ENCODE peak calls at places on chromosomes 7 and 10, in eight cellular contexts. V, Q, R, U, H, Y, S and I are unnamed samples.

GRCh38 chr10:48661441-48661840 is 23.2 kb upstream of the WDFY4 start:
- DNase-seq in Q (no peak), H (no peak), Y (no peak), R (no peak), S (no peak), U (no peak), V (no peak), I (no peak)

GRCh38 chr10:96536129-96536528 is 22.4 kb upstream of the TLL2 start:
- DNase-seq in R (no peak), H (no peak), V (no peak), Y (no peak), Q (no peak), S (no peak), U (no peak), I (no peak)

GRCh38 chr10:86979977-86980448 is 11.7 kb downstream of the ADIRF start:
- DNase-seq in U (no peak), Y (no peak), V (no peak), H (peak; percentile 36), S (no peak), Q (no peak), R (no peak), I (peak; percentile 51)

GRCh38 chr7:149872419-149873073 is 1.2 kb upstream of the ATP6V0E2 start:
- DNase-seq in U (no peak), S (peak; percentile 89), Y (no peak), R (peak; percentile 72), V (no peak), Q (peak; percentile 59), H (peak; percentile 94), I (peak; percentile 87)

GRCh38 chr7:38478404-38478803 is 152.8 kb downstream of the AMPH start:
- DNase-seq in Q (no peak), H (no peak), R (no peak), S (no peak), Y (no peak), U (no peak), V (no peak), I (no peak)

GRCh38 chr10:79465341-79465740 is 19.9 kb upstream of the ZCCHC24 start:
- DNase-seq in R (no peak), Y (no peak), S (no peak), H (no peak), V (no peak), Q (no peak), U (no peak), I (no peak)

GRCh38 chr10:97849101-97849490 is 547 bp upstream of the GOLGA7B start:
- DNase-seq in R (no peak), S (peak; percentile 75), H (no peak), U (no peak), Y (no peak), V (no peak), Q (no peak), I (no peak)

GRCh38 chr7:25845341-25845923 is 306.6 kb upstream of the NFE2L3 start:
- DNase-seq in H (no peak), Y (no peak), R (no peak), S (no peak), U (no peak), Q (no peak), V (no peak), I (no peak)

GRCh38 chr7:149209518-149210269 is 14.3 kb downstream of the ZNF282 start:
- DNase-seq in Y (peak; percentile 71), Q (peak; percentile 65), V (peak; percentile 81), R (peak; percentile 72), U (peak; percentile 70), H (peak; percentile 75), S (peak; percentile 62), I (peak; percentile 84)